ENCODE peak calls at places on chromosome 13, in six cellular contexts. H, A, D, Y, O and I are unnamed samples.

GRCh38 chr13:27383104-27383921 is 41.1 kb upstream of the GTF3A start:
- DNase-seq in A (no peak), Y (no peak), D (no peak), O (no peak), H (no peak), I (no peak)

GRCh38 chr13:46648166-46648607 is 95.2 kb downstream of the LRCH1 start:
- DNase-seq in O (peak), A (no peak), Y (peak), D (peak), H (peak), I (no peak)

GRCh38 chr13:112885782-112886268 is 83.2 kb upstream of the MCF2L start:
- DNase-seq in Y (peak), D (no peak), O (peak), H (peak), A (no peak), I (no peak)

GRCh38 chr13:87671031-87671823 is at the start of gene SLITRK5:
- DNase-seq in Y (peak), A (peak), H (peak), D (peak), O (peak), I (peak)

GRCh38 chr13:22812793-22813192 is 368.0 kb upstream of the SGCG start:
- DNase-seq in Y (no peak), H (no peak), A (no peak), D (no peak), O (no peak), I (no peak)

GRCh38 chr13:110536006-110536693 is 25.4 kb downstream of the RAB20 start:
- DNase-seq in Y (no peak), D (no peak), A (peak), H (no peak), O (no peak), I (no peak)

GRCh38 chr13:27830010-27830409 is 37.7 kb downstream of the GSX1 start:
- DNase-seq in A (peak), Y (peak), D (peak), H (peak), O (peak), I (peak)

GRCh38 chr13:87123987-87124784 is 547.0 kb upstream of the SLITRK5 start:
- DNase-seq in H (no peak), O (peak), A (no peak), D (no peak), Y (peak), I (no peak)

GRCh38 chr13:33032037-33032625 is 15.9 kb downstream of the KL start:
- DNase-seq in H (no peak), A (no peak), D (no peak), Y (no peak), O (peak), I (no peak)

GRCh38 chr13:46636451-46636850 is 83.5 kb downstream of the LRCH1 start:
- DNase-seq in Y (no peak), O (no peak), D (no peak), A (no peak), H (no peak), I (no peak)

GRCh38 chr13:63643543-63643942 is 2227.9 kb upstream of the PCDH20 start:
- DNase-seq in Y (no peak), D (no peak), A (no peak), O (no peak), H (no peak), I (no peak)

GRCh38 chr13:69644447-69644846 is 463.2 kb upstream of the ATXN8OS start:
- DNase-seq in D (no peak), O (no peak), Y (no peak), H (no peak), A (no peak), I (no peak)

GRCh38 chr13:108120332-108120731 is 95.0 kb downstream of the LIG4 start:
- DNase-seq in D (no peak), H (no peak), O (peak), A (no peak), Y (no peak), I (no peak)

GRCh38 chr13:42140494-42140893 is 92.0 kb downstream of the DGKH start:
- DNase-seq in A (no peak), Y (no peak), O (no peak), D (no peak), H (no peak), I (no peak)

GRCh38 chr13:48797127-48797526 is 143.4 kb downstream of the CYSLTR2 start:
- DNase-seq in A (no peak), H (no peak), D (no peak), Y (no peak), O (no peak), I (no peak)

GRCh38 chr13:44302233-44302632 is 71.4 kb upstream of the SERP2 start:
- DNase-seq in A (no peak), H (no peak), O (no peak), D (no peak), Y (no peak), I (no peak)

GRCh38 chr13:37070145-37070695 is 10.7 kb upstream of the SUPT20H start:
- DNase-seq in O (no peak), D (no peak), H (no peak), Y (no peak), A (no peak), I (no peak)

GRCh38 chr13:25171170-25171516 is 945 bp downstream of the AMER2 start:
- DNase-seq in O (no peak), D (no peak), H (no peak), Y (no peak), A (no peak), I (no peak)

GRCh38 chr13:56864451-56864850 is 276.3 kb upstream of the PRR20A start:
- DNase-seq in O (no peak), D (no peak), Y (no peak), A (no peak), H (no peak), I (no peak)

GRCh38 chr13:75353786-75354193 is 128.2 kb downstream of the TBC1D4 start:
- DNase-seq in D (no peak), A (no peak), Y (no peak), O (no peak), H (no peak), I (no peak)

GRCh38 chr13:34066344-34066743 is 248.4 kb downstream of the RFC3 start:
- DNase-seq in O (no peak), H (no peak), A (no peak), Y (no peak), D (no peak), I (no peak)

GRCh38 chr13:29315847-29316246 is 279.6 kb downstream of the SLC7A1 start:
- DNase-seq in Y (no peak), H (no peak), O (no peak), D (peak), A (no peak), I (no peak)

GRCh38 chr13:30004204-30004603 is 153.8 kb upstream of the UBL3 start:
- DNase-seq in H (no peak), Y (no peak), A (no peak), O (no peak), D (no peak), I (no peak)

GRCh38 chr13:73250061-73250460 is 191.3 kb downstream of the KLF5 start:
- DNase-seq in A (no peak), D (no peak), O (no peak), Y (no peak), H (no peak), I (no peak)

GRCh38 chr13:104487006-104487405 is 1420.8 kb upstream of the SLC10A2 start:
- DNase-seq in Y (no peak), O (no peak), D (no peak), H (no peak), A (no peak), I (no peak)

GRCh38 chr13:77333521-77334083 is 6.7 kb upstream of the MYCBP2 start:
- DNase-seq in A (no peak), Y (no peak), D (no peak), H (no peak), O (no peak), I (no peak)

GRCh38 chr13:51148952-51149573 is 38.0 kb upstream of the C13orf42 start:
- DNase-seq in O (peak), A (no peak), D (peak), H (peak), Y (peak), I (no peak)

GRCh38 chr13:95677564-95678386 is 836 bp downstream of the DNAJC3 start:
- DNase-seq in O (peak), A (no peak), D (peak), Y (peak), H (no peak), I (no peak)

GRCh38 chr13:110499621-110500281 is 61.8 kb downstream of the RAB20 start:
- DNase-seq in A (no peak), D (no peak), O (peak), H (no peak), Y (no peak), I (no peak)

GRCh38 chr13:33472446-33472845 is 186.9 kb upstream of the STARD13 start:
- DNase-seq in H (no peak), A (no peak), Y (no peak), O (no peak), D (no peak), I (no peak)

GRCh38 chr13:41456768-41457588 is at the start of gene RGCC:
- DNase-seq in Y (peak), H (peak), O (peak), D (no peak), A (peak), I (peak)

GRCh38 chr13:109813663-109814062 is 27.3 kb upstream of the IRS2 start:
- DNase-seq in A (no peak), D (no peak), H (no peak), Y (no peak), O (no peak), I (no peak)

GRCh38 chr13:63838366-63839110 is 2422.9 kb upstream of the PCDH20 start:
- DNase-seq in A (no peak), Y (no peak), O (no peak), H (no peak), D (no peak), I (no peak)

GRCh38 chr13:109274188-109274821 is 512.1 kb downstream of the IRS2 start:
- DNase-seq in O (peak), H (no peak), Y (peak), A (no peak), D (no peak), I (no peak)

GRCh38 chr13:99327133-99327532 is 19.9 kb upstream of the GPR183 start:
- DNase-seq in O (no peak), H (no peak), D (no peak), Y (no peak), A (no peak), I (no peak)

GRCh38 chr13:41384749-41385503 is 72.4 kb upstream of the RGCC start:
- DNase-seq in O (no peak), Y (peak), A (no peak), D (no peak), H (no peak), I (peak)

GRCh38 chr13:41995946-41996345 is 35.0 kb upstream of the VWA8 start:
- DNase-seq in D (no peak), A (peak), Y (no peak), H (no peak), O (peak), I (no peak)

GRCh38 chr13:70380809-70381208 is 272.6 kb upstream of the KLHL1 start:
- DNase-seq in Y (no peak), A (no peak), O (no peak), D (no peak), H (no peak), I (no peak)

GRCh38 chr13:52395704-52396103 is 10.3 kb downstream of the THSD1 start:
- DNase-seq in A (no peak), H (no peak), O (no peak), D (no peak), Y (no peak), I (no peak)